ENCODE peak calls at places on chromosomes 5 and 9, in eight cellular contexts. F is H7; Z is heart right ventricle; H is RWPE2; E is psoas muscle; Y is WERI-Rb-1; C is skeletal muscle cell; P is naive thymus-derived CD4-positive, alpha-beta T cell. X is an unnamed sample.

GRCh38 chr9:114938687-114939575 is 8.5 kb upstream of the TNFSF8 start:
- DNase-seq in F (no peak), Z (no peak), H (no peak), E (no peak), Y (no peak), C (peak; percentile 65), P (no peak), X (peak; percentile 9)

GRCh38 chr5:52771343-52772039 is 16.2 kb upstream of the ITGA1 start:
- DNase-seq in F (no peak), Z (no peak), H (no peak), E (no peak), Y (no peak), C (no peak), P (no peak), X (no peak)

GRCh38 chr5:73354406-73354805 is 94.2 kb downstream of the FOXD1 start:
- DNase-seq in F (no peak), Z (no peak), H (no peak), E (no peak), Y (no peak), C (no peak), P (no peak), X (no peak)

GRCh38 chr5:173413476-173413982 is 85.3 kb upstream of the STC2 start:
- DNase-seq in F (no peak), Z (no peak), H (no peak), E (no peak), Y (no peak), C (no peak), P (no peak), X (no peak)

GRCh38 chr5:541148-541887 is 17.1 kb upstream of the SLC9A3 start:
- DNase-seq in F (peak; percentile 98), Z (no peak), H (no peak), E (peak; percentile 48), Y (no peak), C (no peak), P (no peak), X (peak; percentile 9)

GRCh38 chr9:755454-756381 is 85.8 kb upstream of the DMRT1 start:
- DNase-seq in F (no peak), Z (no peak), H (no peak), E (no peak), Y (no peak), C (peak; percentile 79), P (no peak), X (no peak)

GRCh38 chr5:31581498-31582099 is 49.5 kb downstream of the C5orf22 start:
- DNase-seq in F (no peak), Z (no peak), H (no peak), E (no peak), Y (no peak), C (peak; percentile 7), P (peak; percentile 1), X (no peak)

GRCh38 chr9:134698587-134699342 is 57.2 kb downstream of the COL5A1 start:
- DNase-seq in F (peak; percentile 97), Z (peak; percentile 66), H (no peak), E (peak; percentile 83), Y (peak; percentile 90), C (no peak), P (no peak), X (peak; percentile 73)

GRCh38 chr5:168822745-168823281 is 243.6 kb upstream of the PANK3 start:
- DNase-seq in F (no peak), Z (no peak), H (no peak), E (no peak), Y (no peak), C (peak; percentile 36), P (no peak), X (no peak)

GRCh38 chr5:10018670-10019069 is 231.0 kb downstream of the ATPSCKMT start:
- DNase-seq in F (no peak), Z (no peak), H (no peak), E (no peak), Y (no peak), C (peak; percentile 68), P (no peak), X (no peak)

GRCh38 chr5:14718778-14719177 is 54.3 kb downstream of the OTULIN start:
- DNase-seq in F (no peak), Z (no peak), H (peak; percentile 16), E (no peak), Y (no peak), C (no peak), P (no peak), X (no peak)
- H3K4me3 ChIP-seq in F (no peak overlapping the region), Z (no peak overlapping the region), H (no peak overlapping the region), E (no peak overlapping the region), Y (no peak overlapping the region), C (no peak overlapping the region), P (no peak overlapping the region), X (no peak overlapping the region)

DNA sequence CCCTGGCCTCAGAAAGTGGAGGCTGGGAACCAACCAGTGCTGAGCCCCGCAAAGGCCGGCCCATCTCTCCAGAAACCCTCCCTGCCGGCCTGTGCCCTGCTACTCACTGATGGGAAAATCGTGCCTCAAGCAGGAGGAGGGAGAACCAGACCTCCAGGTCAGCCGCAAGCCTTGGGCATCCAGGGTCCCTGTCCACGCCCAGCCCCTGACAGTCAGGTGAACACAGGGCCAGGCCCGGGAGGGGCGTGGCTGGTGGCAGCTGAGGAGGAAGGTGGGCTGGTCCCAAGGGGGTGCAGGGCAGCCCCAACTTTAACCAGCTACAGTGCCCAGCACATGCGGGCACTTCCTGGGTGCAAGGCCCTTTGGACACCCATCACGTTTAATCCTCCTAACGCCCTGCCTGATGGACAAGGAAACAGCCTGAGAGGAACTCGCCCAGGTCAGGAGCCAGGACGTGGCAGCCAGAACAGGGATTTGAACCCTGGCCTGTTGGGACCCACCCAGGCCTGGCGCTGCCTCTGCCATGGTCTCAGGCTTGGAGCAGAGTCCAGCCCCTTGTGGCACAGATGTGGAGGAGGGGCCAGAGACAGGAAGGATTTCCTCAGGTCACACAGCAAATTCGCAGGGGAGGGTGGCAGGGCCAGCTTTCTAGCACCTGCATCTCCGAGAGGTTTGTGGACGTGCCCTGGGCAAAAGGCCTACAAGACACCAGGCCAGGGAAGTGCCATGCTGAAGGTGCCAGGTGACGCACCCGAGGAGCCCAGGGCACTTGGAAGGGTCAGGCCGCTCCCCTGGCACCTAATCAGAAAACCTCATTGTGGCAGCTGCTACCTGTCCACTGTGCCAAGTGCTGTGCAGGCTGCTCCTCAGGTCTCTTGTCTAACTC is 4.5 kb downstream of the RALGDS start:
- DNase-seq in F (no peak), Z (no peak), H (no peak), E (peak; percentile 75), Y (peak; percentile 9), C (no peak), P (no peak), X (no peak)
- H3K4me3 ChIP-seq in F (no peak overlapping the region), Z (no peak overlapping the region), H (no peak overlapping the region), E (peak overlapping the region; percentile 0), Y (no peak overlapping the region), C (no peak overlapping the region), P (no peak overlapping the region), X (no peak overlapping the region)

DNA sequence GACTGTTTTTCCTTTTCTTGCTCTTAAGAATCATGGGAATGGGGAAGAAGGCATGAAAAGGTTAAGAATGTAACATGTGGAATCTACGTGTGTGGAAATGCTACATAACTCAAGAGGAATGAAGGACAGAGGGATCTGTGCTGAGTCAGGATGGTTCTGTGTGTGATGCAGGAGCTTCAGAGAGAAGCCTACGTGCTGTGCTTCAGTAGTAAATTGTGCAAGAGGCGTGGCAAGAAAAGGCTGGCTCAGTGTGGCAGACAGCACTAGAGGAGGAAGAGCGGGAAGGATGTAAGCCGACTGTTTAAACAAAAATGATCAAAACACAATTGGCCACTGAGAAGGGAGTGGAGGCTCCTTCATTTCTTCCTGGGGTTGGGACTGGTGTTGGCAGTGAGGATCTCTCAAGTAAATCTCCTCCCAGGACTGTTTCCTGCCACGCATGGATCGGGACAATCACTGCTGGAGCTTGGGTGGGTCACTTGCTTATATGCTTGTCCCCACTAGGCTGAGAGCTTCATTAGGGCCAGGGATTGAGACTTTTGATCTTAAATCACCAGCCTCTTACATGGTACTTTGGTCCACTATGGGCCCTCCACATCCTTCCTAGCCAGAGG is 59.4 kb upstream of the BASP1 start:
- DNase-seq in F (no peak), Z (no peak), H (peak; percentile 82), E (no peak), Y (no peak), C (peak; percentile 99), P (no peak), X (no peak)
- H3K4me3 ChIP-seq in F (no peak overlapping the region), Z (no peak overlapping the region), H (no peak overlapping the region), E (no peak overlapping the region), Y (no peak overlapping the region), C (no peak overlapping the region), P (no peak overlapping the region), X (no peak overlapping the region)

GRCh38 chr5:170161069-170161468 is 55.4 kb downstream of the FOXI1 start:
- DNase-seq in F (no peak), Z (no peak), H (no peak), E (no peak), Y (no peak), C (no peak), P (no peak), X (no peak)
- H3K4me3 ChIP-seq in F (no peak overlapping the region), Z (no peak overlapping the region), H (no peak overlapping the region), E (no peak overlapping the region), Y (no peak overlapping the region), C (no peak overlapping the region), P (no peak overlapping the region), X (no peak overlapping the region)

DNA sequence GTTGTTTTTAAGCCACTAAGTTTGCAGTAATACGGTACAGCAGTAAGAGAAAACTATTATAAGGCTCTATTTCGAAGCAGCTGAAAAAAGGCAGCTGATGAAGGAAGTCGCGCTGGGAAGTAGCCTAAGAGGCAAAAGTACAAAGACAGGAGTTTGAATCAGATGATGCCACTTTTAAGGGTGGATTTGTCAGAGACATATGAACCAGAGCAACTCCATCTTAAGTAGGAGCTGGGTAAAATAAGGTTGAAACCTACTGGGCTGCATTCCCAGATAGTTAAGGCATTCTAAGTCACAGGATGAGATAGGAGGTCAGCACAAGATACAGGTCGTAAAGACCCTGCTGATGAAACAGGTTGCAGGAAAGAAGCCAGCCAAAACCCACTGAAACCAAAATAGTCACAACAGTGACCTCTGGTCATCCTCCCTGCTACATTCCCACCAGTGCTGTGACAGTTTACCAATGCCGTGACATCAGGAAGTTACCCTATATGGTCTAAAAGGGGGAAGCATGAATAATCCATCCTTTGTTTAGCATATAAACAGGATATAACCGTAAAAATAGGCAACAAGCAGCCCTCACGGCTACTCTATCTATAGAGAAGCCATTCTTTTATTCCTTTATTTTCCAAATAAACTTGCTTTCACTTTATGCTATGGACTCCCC is 91.8 kb upstream of the PRSS3 start:
- DNase-seq in F (no peak), Z (no peak), H (no peak), E (no peak), Y (no peak), C (no peak), P (no peak), X (no peak)
- H3K4me3 ChIP-seq in F (no peak overlapping the region), Z (no peak overlapping the region), H (no peak overlapping the region), E (no peak overlapping the region), Y (no peak overlapping the region), C (no peak overlapping the region), P (no peak overlapping the region), X (no peak overlapping the region)

X was measured in body of pancreas.